ENCODE peak calls at places on chromosomes 11 and 22, in six cellular contexts. U, Y, Q, W, L and O are unnamed samples.

GRCh38 chr22:26372890-26373289 is 56.2 kb upstream of the ASPHD2 start:
- DNase-seq in U (no peak), Y (no peak), Q (no peak), W (no peak), L (no peak), O (no peak)

GRCh38 chr22:43081968-43082367 is 7.2 kb downstream of the TTLL1 start:
- DNase-seq in U (no peak), Y (no peak), Q (no peak), W (no peak), L (peak; percentile 35), O (no peak)

GRCh38 chr11:94815705-94816344 is 47.7 kb downstream of the AMOTL1 start:
- DNase-seq in U (peak; percentile 73), Y (peak; percentile 61), Q (no peak), W (no peak), L (peak; percentile 35), O (no peak)

GRCh38 chr11:76823481-76824028 is 37.2 kb upstream of the ACER3 start:
- DNase-seq in U (peak; percentile 77), Y (peak; percentile 81), Q (no peak), W (peak; percentile 79), L (peak; percentile 94), O (peak; percentile 66)

GRCh38 chr11:75337195-75337654 is 14.2 kb downstream of the ARRB1 start:
- DNase-seq in U (peak; percentile 65), Y (peak; percentile 92), Q (no peak), W (peak; percentile 53), L (peak; percentile 87), O (peak; percentile 73)

GRCh38 chr22:26170112-26170492 is 840 bp downstream of the SEZ6L start:
- DNase-seq in U (no peak), Y (no peak), Q (no peak), W (no peak), L (no peak), O (no peak)

GRCh38 chr11:123475478-123475877 is 45.4 kb downstream of the GRAMD1B start:
- DNase-seq in U (peak; percentile 77), Y (peak; percentile 43), Q (no peak), W (peak; percentile 23), L (peak; percentile 73), O (peak; percentile 40)

GRCh38 chr22:40193429-40194421 is 16.0 kb downstream of the TNRC6B start:
- DNase-seq in U (no peak), Y (peak; percentile 41), Q (no peak), W (no peak), L (no peak), O (no peak)

GRCh38 chr11:95544095-95544795 is 245.3 kb downstream of the FAM76B start:
- DNase-seq in U (no peak), Y (peak; percentile 13), Q (no peak), W (no peak), L (no peak), O (no peak)

GRCh38 chr22:24284747-24285203 is 14.1 kb downstream of the SPECC1L start:
- DNase-seq in U (peak; percentile 57), Y (peak; percentile 59), Q (no peak), W (no peak), L (peak; percentile 62), O (no peak)

GRCh38 chr11:113518716-113519495 is 43.7 kb upstream of the DRD2 start:
- DNase-seq in U (peak; percentile 52), Y (no peak), Q (no peak), W (no peak), L (no peak), O (no peak)

GRCh38 chr11:108135845-108136599 is 14.7 kb downstream of the ACAT1 start:
- DNase-seq in U (peak; percentile 41), Y (peak; percentile 20), Q (no peak), W (no peak), L (peak; percentile 15), O (no peak)

GRCh38 chr22:16654882-16655281 is 62.3 kb upstream of the CCT8L2 start:
- DNase-seq in U (no peak), Y (no peak), Q (no peak), W (no peak), L (no peak), O (no peak)

GRCh38 chr11:45662665-45663485 is 2.5 kb downstream of the CHST1 start:
- DNase-seq in U (peak; percentile 93), Y (peak; percentile 70), Q (no peak), W (no peak), L (peak; percentile 76), O (peak; percentile 80)

GRCh38 chr11:44437122-44437521 is 127.2 kb upstream of the ALX4 start:
- DNase-seq in U (no peak), Y (no peak), Q (no peak), W (no peak), L (no peak), O (peak; percentile 5)

GRCh38 chr22:33555814-33556522 is 364.3 kb downstream of the LARGE1 start:
- DNase-seq in U (no peak), Y (no peak), Q (no peak), W (no peak), L (no peak), O (no peak)

GRCh38 chr22:49597428-49598039 is 230.1 kb downstream of the BRD1 start:
- DNase-seq in U (no peak), Y (no peak), Q (no peak), W (no peak), L (no peak), O (no peak)